ENCODE peak calls at places on chromosomes 7 and 10, in six cellular contexts. J, B, V, Q, S and K are unnamed samples.

GRCh38 chr7:108002726-108003590 is at the start of gene LAMB1:
- DNase-seq in S (peak), J (peak), Q (peak), B (peak), V (peak), K (peak)

GRCh38 chr10:68536973-68537372 is 9.7 kb upstream of the SLC25A16 start:
- DNase-seq in Q (no peak), S (no peak), V (no peak), B (no peak), J (no peak), K (no peak)

GRCh38 chr10:96420610-96421009 is 61.8 kb upstream of the OPALIN start:
- DNase-seq in J (no peak), S (no peak), B (no peak), Q (no peak), V (no peak), K (no peak)

GRCh38 chr10:21340341-21340740 is 185.1 kb downstream of the SKIDA1 start:
- DNase-seq in B (no peak), S (no peak), Q (no peak), J (no peak), V (no peak), K (no peak)

GRCh38 chr7:80439894-80440811 is 71.7 kb downstream of the GNAT3 start:
- DNase-seq in B (peak), V (no peak), S (no peak), Q (no peak), J (peak), K (no peak)

GRCh38 chr7:139808846-139809442 is 20.1 kb upstream of the TBXAS1 start:
- DNase-seq in J (no peak), V (no peak), Q (no peak), B (no peak), S (no peak), K (no peak)

GRCh38 chr7:81111358-81111757 is 192.5 kb upstream of the SEMA3C start:
- DNase-seq in S (no peak), V (no peak), Q (no peak), J (no peak), B (peak), K (no peak)

GRCh38 chr7:98856021-98856422 is 13.8 kb downstream of the TMEM130 start:
- DNase-seq in Q (no peak), J (no peak), S (no peak), V (no peak), B (peak), K (no peak)

GRCh38 chr10:118950190-118950658 is 79.3 kb upstream of the NANOS1 start:
- DNase-seq in Q (no peak), S (no peak), B (no peak), J (peak), V (no peak), K (no peak)

GRCh38 chr7:12107841-12108249 is 103.2 kb upstream of the TMEM106B start:
- DNase-seq in V (no peak), J (no peak), B (no peak), S (no peak), Q (no peak), K (no peak)

GRCh38 chr10:79403441-79404230 is 41.8 kb downstream of the ZCCHC24 start:
- DNase-seq in B (no peak), S (peak), V (peak), Q (no peak), J (peak), K (peak)

GRCh38 chr7:30459591-30460245 is 18.9 kb downstream of the NOD1 start:
- DNase-seq in Q (no peak), S (no peak), V (peak), J (peak), B (peak), K (no peak)
- H3K4me3 ChIP-seq in Q (no peak), S (no peak), V (no peak), J (no peak), B (peak), K (peak)

DNA sequence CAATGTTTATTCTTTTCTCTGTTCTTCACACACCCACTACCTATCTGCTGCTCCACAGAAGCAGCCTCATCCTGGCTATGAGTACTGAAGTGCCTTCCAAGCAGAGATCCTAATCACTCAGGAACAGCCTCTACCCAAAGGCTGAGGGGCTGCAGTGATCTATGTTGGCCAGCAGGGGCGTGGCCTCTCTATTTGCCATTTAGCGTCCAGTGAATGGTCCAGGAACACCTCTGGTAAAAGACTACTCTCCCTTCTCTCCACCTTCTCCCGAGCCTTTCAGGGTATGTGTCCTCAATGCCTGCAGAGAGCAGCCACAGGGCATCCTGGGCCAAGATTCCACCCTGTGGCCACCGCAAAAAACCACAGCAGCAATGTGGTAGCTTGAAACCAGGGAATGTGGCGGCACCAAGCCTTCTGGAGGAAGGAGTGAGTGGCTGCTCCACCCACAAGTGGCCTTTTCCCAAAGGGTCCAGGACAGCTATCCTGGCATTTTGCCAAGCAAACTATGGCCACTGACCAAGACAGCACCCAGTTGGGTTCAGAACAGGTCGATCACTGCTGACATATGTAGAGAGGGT is 70.9 kb downstream of the SYPL1 start:
- DNase-seq in J (peak), Q (no peak), B (peak), V (no peak), S (no peak), K (no peak)
- TF ChIP-seq POLR2A in J (no peak), Q (no peak), B (no peak), V (no peak), S (no peak), K (no peak)

GRCh38 chr10:82377608-82378007 is 502.6 kb downstream of the NRG3 start:
- DNase-seq in V (no peak), B (no peak), Q (no peak), S (no peak), J (peak), K (no peak)
- TF ChIP-seq CTCF in V (no peak), B (no peak), Q (no peak), S (peak), J (peak), K (no peak)

DNA sequence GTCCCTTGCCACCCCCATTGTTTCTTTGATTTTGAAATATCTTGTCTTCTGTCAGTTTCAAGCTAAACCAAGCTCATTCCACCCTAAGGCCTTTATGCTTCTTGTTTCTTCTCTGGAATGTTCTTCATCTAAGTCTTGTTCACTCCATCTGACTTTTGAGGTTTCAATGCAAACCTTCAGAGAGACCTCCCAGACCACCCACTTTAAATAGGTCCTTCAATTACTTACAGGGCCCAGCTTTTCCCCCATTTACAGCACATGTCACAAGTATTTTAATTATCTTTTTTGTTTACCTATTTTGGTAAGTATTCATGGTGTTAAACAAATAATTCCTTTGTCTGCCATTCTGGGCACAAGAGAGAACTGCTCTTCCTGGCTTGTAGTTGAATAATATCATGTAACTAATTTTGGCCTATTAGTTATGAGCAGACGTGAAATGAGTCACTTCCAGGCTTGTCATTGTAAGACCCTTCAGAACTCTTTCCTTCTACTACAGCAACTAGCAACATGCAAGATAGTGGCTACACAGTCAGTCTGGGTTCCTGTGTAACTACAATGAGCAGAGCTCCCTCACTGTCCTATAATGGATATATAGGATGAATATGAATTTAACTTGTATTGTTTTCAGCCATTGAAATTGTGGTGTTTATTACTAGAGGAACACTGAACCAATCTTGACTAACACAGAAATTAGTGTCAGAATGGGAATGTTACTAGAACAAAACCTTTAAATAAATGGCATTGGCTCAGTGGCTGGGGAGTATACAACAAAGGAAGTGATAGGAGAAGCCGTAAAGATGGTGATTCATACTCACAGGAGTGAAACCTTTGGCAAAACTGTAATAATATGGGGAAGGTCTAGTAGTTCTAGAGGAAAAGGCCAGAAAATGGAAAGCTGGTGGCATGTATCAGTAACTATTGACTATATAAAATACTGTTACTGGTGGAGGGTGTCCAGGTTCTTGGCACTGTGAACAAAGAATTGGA is 2.8 kb upstream of the MTPN start:
- DNase-seq in Q (no peak), J (peak), S (no peak), V (no peak), B (peak), K (no peak)
- H3K4me3 ChIP-seq in Q (no peak), J (peak), S (no peak), V (no peak), B (no peak), K (no peak)